ENCODE peak calls at places on chromosomes 13 and 19, in seven cellular contexts. R is A549, I is GM12878, T is IMR-90, N is SK-N-SH, V is K562, U is H1. C is an unnamed sample.

GRCh38 chr13:20475927-20476691 is 49.5 kb downstream of the CRYL1 start:
- DNase-seq in N (no peak), U (no peak), V (no peak), I (peak), T (no peak), R (no peak), C (no peak)

GRCh38 chr19:43315851-43316250 is 37.6 kb upstream of the CD177 start:
- DNase-seq in I (no peak), N (no peak), U (peak), V (peak), T (no peak), R (no peak), C (no peak)

GRCh38 chr19:20660473-20660872 is 898 bp downstream of the ZNF626 start:
- DNase-seq in T (no peak), V (peak), I (no peak), U (no peak), R (no peak), N (peak), C (no peak)

GRCh38 chr13:101691326-101691725 is 238.9 kb downstream of the ITGBL1 start:
- DNase-seq in R (no peak), I (no peak), T (no peak), N (no peak), V (no peak), U (no peak), C (no peak)

GRCh38 chr19:44927746-44928145 is 13.3 kb downstream of the APOC1 start:
- DNase-seq in T (peak), V (no peak), N (peak), U (no peak), R (no peak), I (no peak), C (no peak)

GRCh38 chr13:50080158-50080855 is 65.1 kb downstream of the KCNRG start:
- DNase-seq in R (no peak), V (peak), T (peak), N (peak), I (no peak), U (no peak), C (peak)

GRCh38 chr13:108155185-108156106 is 59.9 kb downstream of the LIG4 start:
- DNase-seq in R (no peak), I (no peak), U (peak), N (peak), V (peak), T (peak), C (peak)

GRCh38 chr13:100610399-100611347 is 22.1 kb upstream of the GGACT start:
- DNase-seq in R (no peak), I (peak), N (no peak), T (no peak), V (no peak), U (no peak), C (no peak)

DNA sequence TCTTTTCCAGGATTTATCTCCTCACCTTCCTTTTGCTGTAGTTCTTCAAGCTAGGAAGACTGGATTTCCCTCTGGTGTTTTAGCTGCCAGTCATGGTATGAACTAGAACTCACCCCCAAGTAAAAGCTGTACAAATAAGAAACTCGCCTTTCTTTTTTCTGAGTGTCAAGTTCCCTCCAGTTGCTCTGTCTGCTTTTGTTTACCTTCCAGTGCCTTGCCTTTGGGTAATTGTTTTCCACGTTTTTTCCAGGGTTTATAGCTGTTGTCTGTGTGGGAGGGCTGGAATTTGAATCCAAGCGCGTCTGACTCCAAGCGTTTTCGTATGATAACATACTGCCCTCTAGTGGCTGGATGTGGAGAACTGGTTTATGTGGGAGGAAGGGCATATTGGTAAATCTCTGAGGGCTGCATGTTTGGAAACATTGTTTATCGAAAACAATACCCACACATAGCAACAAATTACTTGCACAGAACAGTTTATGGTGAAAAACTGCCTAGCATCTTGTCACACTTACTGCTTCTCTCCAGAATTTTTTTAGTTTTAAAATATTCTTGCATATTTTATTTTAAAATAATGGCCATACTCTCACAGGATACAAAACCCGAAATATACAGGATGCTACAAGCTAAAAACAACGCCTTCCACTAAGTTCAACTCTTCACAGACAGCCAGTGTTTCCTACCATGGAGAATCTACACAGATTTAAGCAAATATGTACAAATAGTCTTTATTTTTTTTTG is 19.2 kb downstream of the RCN3 start:
- DNase-seq in R (peak), U (peak), N (peak), V (peak), I (peak), T (peak), C (peak)
- H3K4me3 ChIP-seq in R (peak), U (no peak), N (no peak), V (no peak), I (no peak), T (no peak), C (no peak)

DNA sequence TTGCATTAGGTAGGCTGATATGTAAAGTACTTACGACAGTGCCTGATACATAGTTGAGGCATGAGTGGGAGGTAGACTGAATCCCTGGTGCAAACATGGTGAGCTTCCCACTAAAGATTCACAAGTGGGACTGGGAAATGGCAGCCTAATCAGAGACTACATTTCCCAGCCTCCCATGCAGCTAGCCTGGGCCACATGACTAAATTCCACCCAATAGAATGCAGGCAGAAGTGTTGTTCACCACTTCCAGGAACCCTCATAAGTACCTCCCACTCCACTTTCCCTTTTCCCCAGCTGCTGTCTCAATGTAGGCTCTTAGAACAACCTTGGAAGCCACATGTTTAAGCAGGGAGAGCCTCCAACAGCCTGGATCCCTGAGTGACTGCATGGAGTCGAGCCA is 104.9 kb downstream of the CACNA1A start:
- DNase-seq in T (peak), R (peak), U (peak), V (peak), N (no peak), I (no peak), C (peak)
- TF ChIP-seq RFX5 in T (no peak), R (no peak), U (no peak), V (no peak), N (no peak), I (no peak), C (no peak)

GRCh38 chr13:27789495-27790303 is 2.6 kb upstream of the GSX1 start:
- DNase-seq in R (no peak), V (no peak), U (peak), N (no peak), T (no peak), I (no peak), C (peak)
- H3K4me3 ChIP-seq in R (no peak), V (no peak), U (no peak), N (no peak), T (no peak), I (no peak), C (peak)

GRCh38 chr13:32938907-32939306 is 77.3 kb upstream of the KL start:
- DNase-seq in N (no peak), T (peak), R (no peak), I (no peak), U (no peak), V (no peak), C (no peak)
- TF ChIP-seq RFX5 in N (no peak), T (no peak), R (no peak), I (no peak), U (no peak), V (no peak), C (no peak)

C was measured in HepG2.